ENCODE peak calls at places on chromosomes 4 and X, in six cellular contexts. G is GM23338, H is upper lobe of right lung, O is pancreas, F is K562, W is cardiac muscle cell. V is an unnamed sample.

GRCh38 chrX:43589735-43590515 is 66.2 kb upstream of the MAOA start:
- DNase-seq in G (no peak), O (no peak), F (no peak), W (no peak), H (no peak), V (peak; percentile 76)

GRCh38 chr4:38163216-38164006 is 203.2 kb downstream of the PTTG2 start:
- DNase-seq in F (no peak), G (no peak), W (no peak), O (no peak), H (no peak), V (no peak)

GRCh38 chrX:103584606-103585005 is 709 bp upstream of the TCEAL4 start:
- DNase-seq in F (no peak), G (peak; percentile 23), H (no peak), W (no peak), O (no peak), V (no peak)

GRCh38 chr4:55409468-55410171 is 13.9 kb downstream of the TMEM165 start:
- DNase-seq in W (peak; percentile 21), F (no peak), H (no peak), O (no peak), G (peak; percentile 55), V (no peak)

GRCh38 chr4:67465032-67465762 is 80.1 kb downstream of the CENPC start:
- DNase-seq in F (no peak), W (peak; percentile 65), H (no peak), O (no peak), G (no peak), V (no peak)

GRCh38 chr4:94635172-94635571 is 122.6 kb upstream of the BMPR1B start:
- DNase-seq in G (no peak), F (no peak), O (no peak), H (no peak), W (no peak), V (no peak)

GRCh38 chr4:149108626-149109025 is 666.4 kb upstream of the NR3C2 start:
- DNase-seq in G (no peak), W (no peak), O (no peak), H (no peak), F (no peak), V (no peak)

GRCh38 chr4:10079951-10080873 is 36.4 kb downstream of the WDR1 start:
- DNase-seq in F (peak; percentile 14), W (no peak), H (peak; percentile 46), O (peak; percentile 37), G (no peak), V (no peak)

GRCh38 chrX:22325091-22325490 is 52.4 kb downstream of the CBLL2 start:
- DNase-seq in W (peak; percentile 32), F (no peak), H (no peak), G (no peak), O (no peak), V (no peak)

GRCh38 chr4:148574066-148574465 is 131.9 kb upstream of the NR3C2 start:
- DNase-seq in G (no peak), H (no peak), W (no peak), O (no peak), F (no peak), V (no peak)

GRCh38 chr4:55757356-55758024 is 62.1 kb upstream of the EXOC1L start:
- DNase-seq in O (no peak), H (no peak), G (peak; percentile 41), W (no peak), F (no peak), V (peak; percentile 13)

GRCh38 chrX:23394421-23394820 is 59.8 kb downstream of the PTCHD1 start:
- DNase-seq in F (no peak), G (no peak), H (no peak), W (no peak), O (no peak), V (peak; percentile 21)

GRCh38 chr4:174277433-174277832 is 6.0 kb downstream of the FBXO8 start:
- DNase-seq in H (no peak), G (no peak), W (no peak), O (no peak), F (no peak), V (no peak)

GRCh38 chr4:174282836-174283506 is 496 bp downstream of the FBXO8 start:
- DNase-seq in O (peak; percentile 66), F (peak; percentile 83), G (peak; percentile 95), W (peak; percentile 89), H (peak; percentile 84), V (peak; percentile 96)

GRCh38 chr4:174281182-174281737 is 2.2 kb downstream of the FBXO8 start:
- DNase-seq in G (no peak), O (no peak), F (no peak), W (no peak), H (no peak), V (no peak)

GRCh38 chr4:174278467-174278866 is 5.0 kb downstream of the FBXO8 start:
- DNase-seq in G (no peak), F (no peak), W (no peak), H (no peak), O (no peak), V (no peak)

GRCh38 chr4:174279433-174279832 is 4.0 kb downstream of the FBXO8 start:
- DNase-seq in O (no peak), F (no peak), G (no peak), H (no peak), W (no peak), V (no peak)
- H3K4me1 ChIP-seq in O (peaks cover 21% of the 10 kb centered on the region), F (peaks cover 3% of the 10 kb centered on the region), G (no peaks in the 10 kb centered on the region), H (peaks cover 16% of the 10 kb centered on the region), W (peaks cover 6% of the 10 kb centered on the region), V (no peaks in the 10 kb centered on the region)

GRCh38 chr4:153467154-153467896 is 1.2 kb downstream of the TMEM131L start:
- DNase-seq in F (peak; percentile 68), H (peak; percentile 91), O (peak; percentile 89), G (peak; percentile 83), W (peak; percentile 34), V (peak; percentile 58)
- H3K4me1 ChIP-seq in F (peaks cover 40% of the 10 kb centered on the region), H (peaks cover 44% of the 10 kb centered on the region), O (peaks cover 16% of the 10 kb centered on the region), G (peaks cover 31% of the 10 kb centered on the region), W (peaks cover 6% of the 10 kb centered on the region), V (peaks cover 7% of the 10 kb centered on the region)

GRCh38 chr4:87006531-87007344 is 71.9 kb downstream of the AFF1 start:
- DNase-seq in O (peak; percentile 98), W (peak; percentile 97), F (peak; percentile 85), G (peak; percentile 97), H (peak; percentile 97), V (peak; percentile 92)

GRCh38 chr4:87010192-87010591 is 75.4 kb downstream of the AFF1 start:
- DNase-seq in H (no peak), F (no peak), G (no peak), O (no peak), W (no peak), V (no peak)

GRCh38 chr4:87007345-87008181 is 72.8 kb downstream of the AFF1 start:
- DNase-seq in G (peak; percentile 71), F (peak; percentile 56), W (peak; percentile 75), O (peak; percentile 82), H (peak; percentile 72), V (peak; percentile 66)

GRCh38 chr4:87011340-87012034 is 76.7 kb downstream of the AFF1 start:
- DNase-seq in O (no peak), F (no peak), W (peak; percentile 30), H (no peak), G (peak; percentile 75), V (peak; percentile 75)

DNA sequence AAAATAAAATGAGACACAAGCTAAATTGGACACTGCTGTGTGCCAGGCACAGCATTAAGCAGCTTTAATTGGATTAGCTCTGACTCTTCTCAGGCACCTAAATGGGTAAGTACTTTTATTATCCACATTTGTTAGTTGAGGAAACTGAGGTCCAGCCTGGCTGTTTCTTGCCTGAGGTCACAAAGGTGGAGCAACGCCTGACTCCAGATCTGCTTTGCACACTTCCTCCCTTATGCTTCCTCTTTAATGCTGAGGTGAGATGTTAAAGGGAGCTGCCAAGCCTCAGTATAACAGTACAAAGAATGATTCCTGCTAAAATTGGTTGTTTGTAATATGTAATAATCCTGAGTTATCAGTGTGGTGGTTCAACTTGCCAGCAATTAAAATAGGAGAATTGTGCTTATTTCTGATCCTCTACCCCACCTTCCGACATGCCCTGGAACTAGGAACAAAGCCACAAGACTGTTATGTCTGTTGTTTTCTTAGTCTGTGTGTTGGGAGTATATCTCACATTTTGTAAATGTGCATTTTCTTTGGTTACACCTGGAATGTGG is 74.4 kb downstream of the AFF1 start:
- DNase-seq in O (no peak), G (no peak), F (no peak), W (no peak), H (no peak), V (peak; percentile 38)
- H3K4me1 ChIP-seq in O (peaks cover 53% of the 10 kb centered on the region), G (peaks cover 80% of the 10 kb centered on the region), F (peaks cover 53% of the 10 kb centered on the region), W (peaks cover 58% of the 10 kb centered on the region), H (peaks cover 65% of the 10 kb centered on the region), V (peaks cover 3% of the 10 kb centered on the region)

GRCh38 chr4:39330353-39330752 is 35.8 kb downstream of the RFC1 start:
- DNase-seq in H (no peak), O (no peak), W (no peak), G (no peak), F (no peak), V (no peak)
- H3K4me1 ChIP-seq in H (no peaks in the 10 kb centered on the region), O (peaks cover 6% of the 10 kb centered on the region), W (no peaks in the 10 kb centered on the region), G (no peaks in the 10 kb centered on the region), F (peaks cover 7% of the 10 kb centered on the region), V (no peaks in the 10 kb centered on the region)

GRCh38 chr4:75251547-75251946 is 262.7 kb downstream of the RCHY1 start:
- DNase-seq in W (no peak), O (no peak), H (no peak), F (no peak), G (no peak), V (no peak)

GRCh38 chr4:75248770-75249467 is 265.3 kb downstream of the RCHY1 start:
- DNase-seq in G (no peak), W (no peak), O (no peak), H (no peak), F (no peak), V (peak; percentile 27)

GRCh38 chr4:75244325-75244724 is 269.9 kb downstream of the RCHY1 start:
- DNase-seq in G (no peak), H (no peak), F (no peak), O (no peak), W (no peak), V (no peak)

GRCh38 chr4:75254745-75255144 is 259.5 kb downstream of the RCHY1 start:
- DNase-seq in F (no peak), W (no peak), H (no peak), G (no peak), O (no peak), V (no peak)

GRCh38 chr4:75249739-75250138 is 264.5 kb downstream of the RCHY1 start:
- DNase-seq in O (no peak), G (no peak), W (no peak), H (no peak), F (no peak), V (no peak)
- H3K4me1 ChIP-seq in O (no peaks in the 10 kb centered on the region), G (no peaks in the 10 kb centered on the region), W (peaks cover 17% of the 10 kb centered on the region), H (no peaks in the 10 kb centered on the region), F (no peaks in the 10 kb centered on the region), V (no peaks in the 10 kb centered on the region)

GRCh38 chr4:3487861-3488260 is 24.8 kb downstream of the DOK7 start:
- DNase-seq in W (no peak), G (no peak), H (no peak), F (no peak), O (no peak), V (no peak)
- H3K4me1 ChIP-seq in W (peaks cover 13% of the 10 kb centered on the region), G (no peaks in the 10 kb centered on the region), H (peaks cover 8% of the 10 kb centered on the region), F (no peaks in the 10 kb centered on the region), O (no peaks in the 10 kb centered on the region), V (no peaks in the 10 kb centered on the region)

DNA sequence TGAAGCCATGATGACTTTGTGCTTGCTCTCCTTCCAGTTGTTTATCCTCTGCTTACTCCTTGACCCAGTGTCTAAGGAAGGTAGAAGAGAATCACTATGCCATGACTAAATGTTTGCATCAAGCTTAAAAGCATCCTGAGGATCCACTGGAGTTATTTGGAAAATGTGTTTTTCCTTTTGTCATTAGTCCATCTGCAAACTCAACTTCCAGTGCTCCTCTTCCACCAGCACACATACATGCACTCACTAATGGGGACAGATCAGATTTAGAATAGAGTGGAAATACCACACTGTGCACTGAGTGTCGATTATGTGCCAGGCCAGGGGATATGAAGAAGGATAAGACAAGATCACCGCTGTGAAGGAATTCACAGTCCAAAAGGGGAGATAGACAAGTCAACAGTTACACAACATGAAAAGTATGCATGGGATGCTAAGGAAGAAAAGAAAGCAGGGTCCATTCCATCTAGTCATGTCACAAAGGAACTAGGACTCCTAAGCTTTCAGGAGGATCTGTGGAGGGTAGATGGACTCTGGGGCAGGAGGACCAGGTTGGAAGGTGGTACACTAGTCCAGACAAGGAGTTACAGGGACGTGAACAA is 1.9 kb downstream of the OCIAD2 start:
- DNase-seq in G (no peak), F (no peak), O (no peak), W (no peak), H (no peak), V (no peak)
- H3K4me1 ChIP-seq in G (peaks cover 12% of the 10 kb centered on the region), F (peaks cover 7% of the 10 kb centered on the region), O (peaks cover 6% of the 10 kb centered on the region), W (no peaks in the 10 kb centered on the region), H (peaks cover 11% of the 10 kb centered on the region), V (peaks cover 2% of the 10 kb centered on the region)

V was measured in small intestine.